ENCODE peak calls at places on chromosomes 7 and 10, in seven cellular contexts. K, D, N, O, P, M and F are unnamed samples.

GRCh38 chr10:77400041-77400440 is 237.6 kb downstream of the KCNMA1 start:
- DNase-seq in M (no peak), N (no peak), K (no peak), P (no peak), O (no peak), D (no peak), F (no peak)

GRCh38 chr10:58280485-58280884 is 11.5 kb downstream of the CISD1 start:
- DNase-seq in O (no peak), M (no peak), K (no peak), D (no peak), N (no peak), P (no peak), F (peak)

GRCh38 chr7:99752354-99752753 is 17.4 kb upstream of the CYP3A7 start:
- DNase-seq in K (no peak), D (no peak), N (no peak), O (peak), P (no peak), M (peak), F (peak)

GRCh38 chr10:131737543-131738395 is 163.0 kb upstream of the PPP2R2D start:
- DNase-seq in K (no peak), P (peak), M (no peak), D (no peak), N (no peak), O (no peak), F (no peak)

GRCh38 chr7:159023216-159023615 is 121.5 kb downstream of the VIPR2 start:
- DNase-seq in M (no peak), P (no peak), N (no peak), D (no peak), O (no peak), K (no peak), F (no peak)

GRCh38 chr7:26777383-26777782 is 87.0 kb downstream of the SKAP2 start:
- DNase-seq in D (no peak), K (no peak), N (no peak), O (no peak), P (peak), M (peak), F (no peak)

GRCh38 chr10:77715081-77715480 is 77.5 kb upstream of the KCNMA1 start:
- DNase-seq in D (no peak), P (no peak), N (no peak), O (no peak), K (no peak), M (no peak), F (no peak)

GRCh38 chr7:1899201-1899600 is 229.1 kb downstream of the ELFN1 start:
- DNase-seq in P (peak), K (peak), N (peak), O (no peak), D (no peak), M (peak), F (peak)

GRCh38 chr10:77405771-77406241 is 231.8 kb downstream of the KCNMA1 start:
- DNase-seq in K (peak), M (peak), D (peak), O (peak), P (peak), N (no peak), F (peak)

GRCh38 chr10:129560355-129560754 is 93.3 kb downstream of the MGMT start:
- DNase-seq in M (no peak), D (no peak), K (no peak), P (no peak), N (no peak), O (no peak), F (no peak)

DNA sequence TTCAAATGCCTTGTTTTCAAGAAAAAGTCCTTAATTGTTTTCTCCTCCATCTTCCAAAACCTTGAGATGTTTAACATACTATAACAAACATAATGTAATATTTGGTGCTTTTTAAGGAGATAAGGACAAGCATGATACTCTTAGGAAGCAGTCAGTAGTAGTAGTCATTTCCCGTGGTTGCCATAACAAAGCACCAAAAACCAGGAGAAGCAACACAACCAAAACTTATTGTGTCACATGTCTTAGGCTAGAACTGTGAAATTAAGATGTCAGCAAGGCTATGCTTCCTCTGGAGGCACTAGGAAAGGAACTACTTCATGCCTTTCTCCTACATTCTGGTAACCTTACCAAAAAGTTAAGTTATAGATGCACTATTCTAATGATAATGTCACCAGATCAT is 106.8 kb downstream of the MBL2 start:
- DNase-seq in O (no peak), N (no peak), K (no peak), P (no peak), M (no peak), D (no peak), F (no peak)
- H3K4me3 ChIP-seq in O (no peak), N (no peak), K (no peak), P (no peak), M (no peak), D (no peak), F (no peak)

GRCh38 chr10:54454271-54454670 is 346.8 kb downstream of the PCDH15 start:
- DNase-seq in N (no peak), D (no peak), O (no peak), P (no peak), K (no peak), M (no peak), F (no peak)
- H3K4me3 ChIP-seq in N (no peak), D (no peak), O (no peak), P (no peak), K (no peak), M (no peak), F (no peak)

DNA sequence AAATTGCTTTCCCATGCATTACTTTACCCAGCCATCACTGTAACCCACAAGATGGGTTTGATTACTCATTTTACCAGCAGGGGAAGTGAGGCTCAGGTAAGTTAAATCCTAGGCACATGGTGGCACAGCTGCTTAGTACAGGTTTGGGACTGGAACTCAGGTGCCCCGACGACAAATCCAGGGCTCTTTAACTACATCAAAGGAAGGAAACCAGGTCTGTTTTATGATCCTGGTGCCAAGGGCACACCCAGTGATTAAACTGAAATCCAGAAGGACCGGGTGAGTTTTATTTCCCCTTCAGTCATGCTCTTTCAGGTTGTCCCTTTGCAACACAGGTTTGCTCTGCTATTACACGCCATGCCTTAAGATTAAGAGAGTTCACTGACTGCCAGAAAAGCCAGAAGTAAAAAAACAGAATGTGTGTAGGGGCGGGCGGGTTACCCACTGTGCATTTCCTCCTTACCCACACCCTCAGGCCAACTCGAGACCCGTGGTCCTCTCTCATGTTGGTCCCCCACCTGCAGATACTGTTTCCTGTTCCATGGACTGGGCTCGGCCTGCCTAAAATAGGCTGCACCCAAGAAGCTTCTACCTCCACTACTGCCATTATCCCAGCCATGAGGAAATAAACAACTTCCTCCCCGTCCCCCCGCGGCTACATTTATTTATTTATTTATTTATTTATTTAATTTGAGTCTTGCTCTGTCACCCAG is 55.2 kb upstream of the KDM7A start:
- DNase-seq in O (no peak), D (no peak), N (no peak), M (no peak), P (no peak), K (no peak), F (no peak)
- H3K4me3 ChIP-seq in O (no peak), D (no peak), N (no peak), M (no peak), P (peak), K (no peak), F (no peak)

GRCh38 chr10:100481462-100482081 is 18.8 kb downstream of the WNT8B start:
- DNase-seq in K (peak), P (peak), M (peak), D (peak), O (peak), N (peak), F (peak)
- H3K4me3 ChIP-seq in K (peak), P (peak), M (peak), D (peak), O (peak), N (peak), F (peak)

GRCh38 chr10:17349009-17349349 is 105.4 kb downstream of the ST8SIA6 start:
- DNase-seq in N (no peak), O (no peak), D (no peak), M (no peak), P (peak), K (no peak), F (no peak)
- H3K4me3 ChIP-seq in N (peak), O (no peak), D (no peak), M (peak), P (peak), K (no peak), F (peak)

GRCh38 chr10:4383683-4384082 is 442.3 kb upstream of the AKR1E2 start:
- DNase-seq in D (no peak), P (no peak), M (no peak), O (peak), N (no peak), K (no peak), F (peak)
- H3K4me3 ChIP-seq in D (no peak), P (no peak), M (no peak), O (no peak), N (no peak), K (no peak), F (no peak)

GRCh38 chr7:25653412-25653811 is 425.1 kb upstream of the NPVF start:
- DNase-seq in D (no peak), K (no peak), P (no peak), M (no peak), O (no peak), N (no peak), F (no peak)
- H3K4me3 ChIP-seq in D (no peak), K (no peak), P (no peak), M (no peak), O (no peak), N (no peak), F (no peak)

GRCh38 chr7:150715293-150715692 is 1.1 kb upstream of the GIMAP1 start:
- DNase-seq in M (no peak), N (no peak), P (no peak), D (no peak), O (no peak), K (no peak), F (no peak)
- H3K4me3 ChIP-seq in M (no peak), N (no peak), P (no peak), D (no peak), O (no peak), K (no peak), F (no peak)

DNA sequence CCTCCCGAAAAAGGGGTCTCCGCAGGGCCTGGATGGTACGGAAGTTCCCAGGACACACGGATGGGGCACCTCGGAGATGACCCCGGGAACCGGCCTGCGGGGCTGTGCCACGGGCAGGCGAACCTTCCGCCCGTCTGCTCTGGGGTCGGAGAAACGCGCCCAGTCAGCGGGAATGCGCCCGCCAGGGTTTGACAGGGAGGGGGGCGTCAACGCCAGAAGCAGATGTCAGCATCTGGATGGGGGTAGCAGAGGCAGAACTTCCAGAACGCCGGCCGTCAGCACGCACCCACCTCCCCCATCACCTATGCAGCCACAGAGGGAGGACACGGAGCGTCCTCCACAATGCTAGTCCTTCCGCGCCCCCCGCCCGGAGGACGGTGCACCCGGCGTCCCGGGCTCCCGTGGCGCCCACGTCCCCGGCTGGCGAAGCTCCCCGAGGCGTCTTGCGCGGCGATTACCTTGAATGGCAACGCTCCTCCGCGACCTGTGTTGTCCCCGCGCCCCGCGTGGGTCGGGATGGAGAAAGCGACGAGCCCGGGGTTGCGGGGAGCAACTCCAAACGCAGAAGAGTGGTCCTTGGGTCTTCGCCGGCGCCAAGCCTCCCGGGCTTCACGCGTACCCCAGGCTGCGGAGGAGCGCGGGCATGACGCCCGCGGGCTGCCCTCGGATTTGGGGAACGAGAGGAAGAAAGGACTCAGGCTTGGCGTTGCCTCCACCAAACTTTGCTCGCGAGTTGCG is 571 bp downstream of the FGFR2 start:
- DNase-seq in M (no peak), K (peak), N (no peak), P (peak), O (peak), D (no peak), F (no peak)
- H3K4me3 ChIP-seq in M (no peak), K (peak), N (peak), P (peak), O (peak), D (no peak), F (peak)

DNA sequence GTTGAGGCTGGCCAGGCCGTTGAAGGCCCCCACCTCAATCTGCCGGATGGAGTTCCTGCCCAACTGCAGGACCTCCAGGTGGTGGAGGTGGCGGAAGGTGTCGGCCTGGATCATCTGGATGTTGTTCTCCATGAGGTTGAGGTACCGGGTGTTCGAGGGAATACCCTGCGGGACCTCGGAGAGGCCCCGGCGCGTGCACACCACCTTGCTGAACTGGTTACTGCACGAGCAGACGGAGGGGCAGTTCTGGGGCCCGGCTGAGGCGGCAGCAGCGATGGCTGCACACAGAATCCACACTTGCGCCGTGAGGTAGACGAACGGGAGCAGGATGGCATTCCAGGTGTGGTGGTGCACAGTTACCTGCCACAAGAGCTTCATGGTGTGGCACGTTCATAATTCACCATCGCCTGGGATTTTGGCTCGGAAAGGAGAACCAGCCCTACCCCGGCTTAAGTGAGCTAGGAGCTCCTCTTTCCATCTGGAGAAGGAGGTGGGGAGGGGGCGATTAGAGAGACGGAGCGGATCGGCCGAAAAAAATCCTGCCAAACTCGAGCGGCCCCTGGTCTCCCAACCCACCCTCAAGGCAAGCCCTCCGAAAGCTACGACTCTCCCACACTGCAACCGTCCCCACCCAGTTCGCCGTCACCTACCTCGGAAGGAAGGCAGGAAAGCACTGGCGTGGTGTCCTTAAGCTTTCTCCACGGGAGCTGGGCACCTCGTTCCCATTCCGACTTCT is 806 bp downstream of the LRRC4 start:
- DNase-seq in O (no peak), P (peak), N (no peak), K (no peak), D (no peak), M (no peak), F (no peak)
- H3K4me3 ChIP-seq in O (no peak), P (peak), N (no peak), K (no peak), D (peak), M (no peak), F (no peak)